ENCODE peak calls at places on chromosomes 3 and 15, in six cellular contexts. One of them, this sample, is unnamed.

GRCh38 chr3:63295806-63296205 is 17.7 kb downstream of the SYNPR start:
- DNase-seq in stimulated activated naive CD4-positive, alpha-beta T cell: no peak
- DNase-seq in EH: no peak
- DNase-seq in NT2/D1: no peak
- DNase-seq in NCI-H1092: no peak
- DNase-seq in GM12865: no peak
- DNase-seq in this sample: no peak

GRCh38 chr15:87591521-87591920 is 665.0 kb downstream of the NTRK3 start:
- DNase-seq in NT2/D1: no peak
- DNase-seq in EH: no peak
- DNase-seq in NCI-H1092: no peak
- DNase-seq in stimulated activated naive CD4-positive, alpha-beta T cell: no peak
- DNase-seq in GM12865: no peak
- DNase-seq in this sample: no peak

GRCh38 chr3:32453346-32453745 is 49.3 kb downstream of the CMTM6 start:
- DNase-seq in stimulated activated naive CD4-positive, alpha-beta T cell: no peak
- DNase-seq in GM12865: no peak
- DNase-seq in NCI-H1092: no peak
- DNase-seq in NT2/D1: no peak
- DNase-seq in EH: peak; percentile 88
- DNase-seq in this sample: no peak

GRCh38 chr3:18124501-18124900 is 300.6 kb downstream of the SATB1 start:
- DNase-seq in EH: peak; percentile 86
- DNase-seq in GM12865: no peak
- DNase-seq in NT2/D1: no peak
- DNase-seq in NCI-H1092: no peak
- DNase-seq in stimulated activated naive CD4-positive, alpha-beta T cell: no peak
- DNase-seq in this sample: no peak

GRCh38 chr15:81023483-81024264 is 23.0 kb downstream of the TLNRD1 start:
- DNase-seq in stimulated activated naive CD4-positive, alpha-beta T cell: no peak
- DNase-seq in NCI-H1092: no peak
- DNase-seq in NT2/D1: no peak
- DNase-seq in EH: peak; percentile 82
- DNase-seq in GM12865: peak; percentile 95
- DNase-seq in this sample: no peak

GRCh38 chr3:39381432-39381831 is 1.7 kb upstream of the SLC25A38 start:
- DNase-seq in NCI-H1092: no peak
- DNase-seq in GM12865: no peak
- DNase-seq in NT2/D1: no peak
- DNase-seq in stimulated activated naive CD4-positive, alpha-beta T cell: no peak
- DNase-seq in EH: no peak
- DNase-seq in this sample: no peak

GRCh38 chr3:175431396-175431795 is 572.3 kb downstream of the NAALADL2 start:
- DNase-seq in NCI-H1092: no peak
- DNase-seq in NT2/D1: no peak
- DNase-seq in stimulated activated naive CD4-positive, alpha-beta T cell: no peak
- DNase-seq in EH: peak; percentile 93
- DNase-seq in GM12865: no peak
- DNase-seq in this sample: no peak

GRCh38 chr3:29275309-29275708 is 5.6 kb upstream of the RBMS3 start:
- DNase-seq in GM12865: no peak
- DNase-seq in NCI-H1092: no peak
- DNase-seq in stimulated activated naive CD4-positive, alpha-beta T cell: no peak
- DNase-seq in EH: peak; percentile 54
- DNase-seq in NT2/D1: no peak
- DNase-seq in this sample: no peak

GRCh38 chr15:70104227-70104626 is 6.5 kb upstream of the TLE3 start:
- DNase-seq in EH: no peak
- DNase-seq in stimulated activated naive CD4-positive, alpha-beta T cell: no peak
- DNase-seq in GM12865: no peak
- DNase-seq in NT2/D1: no peak
- DNase-seq in NCI-H1092: no peak
- DNase-seq in this sample: no peak

GRCh38 chr3:53823026-53823955 is 22.9 kb downstream of the CHDH start:
- DNase-seq in GM12865: no peak
- DNase-seq in stimulated activated naive CD4-positive, alpha-beta T cell: no peak
- DNase-seq in NCI-H1092: no peak
- DNase-seq in NT2/D1: no peak
- DNase-seq in EH: no peak
- DNase-seq in this sample: no peak

GRCh38 chr15:36622247-36622795 is 42.9 kb downstream of the CDIN1 start:
- DNase-seq in NT2/D1: no peak
- DNase-seq in GM12865: no peak
- DNase-seq in EH: no peak
- DNase-seq in NCI-H1092: no peak
- DNase-seq in stimulated activated naive CD4-positive, alpha-beta T cell: no peak
- DNase-seq in this sample: no peak

GRCh38 chr3:136664771-136665170 is 87.4 kb downstream of the STAG1 start:
- DNase-seq in NT2/D1: no peak
- DNase-seq in GM12865: no peak
- DNase-seq in NCI-H1092: no peak
- DNase-seq in EH: peak; percentile 8
- DNase-seq in stimulated activated naive CD4-positive, alpha-beta T cell: no peak
- DNase-seq in this sample: no peak

GRCh38 chr15:73683624-73684536 is at the start of gene CD276:
- DNase-seq in NT2/D1: no peak
- DNase-seq in GM12865: no peak
- DNase-seq in NCI-H1092: peak; percentile 9
- DNase-seq in EH: peak; percentile 84
- DNase-seq in stimulated activated naive CD4-positive, alpha-beta T cell: no peak
- DNase-seq in this sample: no peak

GRCh38 chr15:73353734-73354133 is 15.0 kb downstream of the HCN4 start:
- DNase-seq in EH: no peak
- DNase-seq in stimulated activated naive CD4-positive, alpha-beta T cell: no peak
- DNase-seq in NCI-H1092: no peak
- DNase-seq in NT2/D1: no peak
- DNase-seq in GM12865: no peak
- DNase-seq in this sample: no peak

GRCh38 chr3:45677045-45677436 is 12.2 kb upstream of the SACM1L start:
- DNase-seq in EH: peak; percentile 87
- DNase-seq in stimulated activated naive CD4-positive, alpha-beta T cell: peak; percentile 38
- DNase-seq in GM12865: no peak
- DNase-seq in NT2/D1: no peak
- DNase-seq in NCI-H1092: no peak
- DNase-seq in this sample: no peak

GRCh38 chr3:146154316-146154715 is 6.7 kb downstream of the PLOD2 start:
- DNase-seq in EH: no peak
- DNase-seq in NCI-H1092: no peak
- DNase-seq in stimulated activated naive CD4-positive, alpha-beta T cell: no peak
- DNase-seq in GM12865: no peak
- DNase-seq in NT2/D1: no peak
- DNase-seq in this sample: no peak

GRCh38 chr3:54243262-54243931 is 121.0 kb downstream of the CACNA2D3 start:
- DNase-seq in GM12865: peak; percentile 17
- DNase-seq in NCI-H1092: peak; percentile 15
- DNase-seq in stimulated activated naive CD4-positive, alpha-beta T cell: no peak
- DNase-seq in NT2/D1: no peak
- DNase-seq in EH: no peak
- DNase-seq in this sample: no peak

GRCh38 chr15:49832421-49832980 is 211.7 kb downstream of the DTWD1 start:
- DNase-seq in GM12865: peak; percentile 5
- DNase-seq in EH: no peak
- DNase-seq in NT2/D1: no peak
- DNase-seq in stimulated activated naive CD4-positive, alpha-beta T cell: no peak
- DNase-seq in NCI-H1092: no peak
- DNase-seq in this sample: no peak

GRCh38 chr15:95669146-95669922 is 661.2 kb upstream of the NR2F2 start:
- DNase-seq in stimulated activated naive CD4-positive, alpha-beta T cell: no peak
- DNase-seq in GM12865: peak; percentile 61
- DNase-seq in NCI-H1092: no peak
- DNase-seq in NT2/D1: no peak
- DNase-seq in EH: no peak
- DNase-seq in this sample: no peak

GRCh38 chr3:162938073-162938472 is 1441.5 kb downstream of the OTOL1 start:
- DNase-seq in stimulated activated naive CD4-positive, alpha-beta T cell: no peak
- DNase-seq in GM12865: no peak
- DNase-seq in NT2/D1: no peak
- DNase-seq in NCI-H1092: peak; percentile 58
- DNase-seq in EH: no peak
- DNase-seq in this sample: no peak